ENCODE peak calls at places on chromosome X, in six cellular contexts. B, V, X, P, Y and O are unnamed samples.

GRCh38 chrX:105315301-105315700 is 94.8 kb upstream of the TEX13A start:
- DNase-seq in B (no peak), V (no peak), X (no peak), P (peak; percentile 64), Y (no peak), O (no peak)

GRCh38 chrX:123087326-123087725 is 96.8 kb upstream of the GRIA3 start:
- DNase-seq in B (no peak), V (no peak), X (no peak), P (no peak), Y (no peak), O (no peak)

GRCh38 chrX:103187953-103188475 is 26.9 kb upstream of the BEX4 start:
- DNase-seq in B (no peak), V (no peak), X (no peak), P (no peak), Y (no peak), O (no peak)

GRCh38 chrX:23503835-23504539 is 163.3 kb upstream of the PRDX4 start:
- DNase-seq in B (peak; percentile 68), V (peak; percentile 30), X (no peak), P (peak; percentile 73), Y (no peak), O (no peak)

GRCh38 chrX:39642071-39642470 is 455.7 kb downstream of the BCOR start:
- DNase-seq in B (peak; percentile 20), V (no peak), X (no peak), P (peak; percentile 1), Y (no peak), O (no peak)

GRCh38 chrX:46575991-46576392 is 2.4 kb downstream of the CHST7 start:
- DNase-seq in B (peak; percentile 36), V (no peak), X (no peak), P (peak; percentile 70), Y (no peak), O (no peak)

GRCh38 chrX:112644713-112645112 is 35.0 kb downstream of the LHFPL1 start:
- DNase-seq in B (no peak), V (no peak), X (no peak), P (no peak), Y (no peak), O (no peak)

GRCh38 chrX:120739300-120739699 is 109.4 kb upstream of the C1GALT1C1 start:
- DNase-seq in B (no peak), V (no peak), X (no peak), P (no peak), Y (no peak), O (no peak)

DNA sequence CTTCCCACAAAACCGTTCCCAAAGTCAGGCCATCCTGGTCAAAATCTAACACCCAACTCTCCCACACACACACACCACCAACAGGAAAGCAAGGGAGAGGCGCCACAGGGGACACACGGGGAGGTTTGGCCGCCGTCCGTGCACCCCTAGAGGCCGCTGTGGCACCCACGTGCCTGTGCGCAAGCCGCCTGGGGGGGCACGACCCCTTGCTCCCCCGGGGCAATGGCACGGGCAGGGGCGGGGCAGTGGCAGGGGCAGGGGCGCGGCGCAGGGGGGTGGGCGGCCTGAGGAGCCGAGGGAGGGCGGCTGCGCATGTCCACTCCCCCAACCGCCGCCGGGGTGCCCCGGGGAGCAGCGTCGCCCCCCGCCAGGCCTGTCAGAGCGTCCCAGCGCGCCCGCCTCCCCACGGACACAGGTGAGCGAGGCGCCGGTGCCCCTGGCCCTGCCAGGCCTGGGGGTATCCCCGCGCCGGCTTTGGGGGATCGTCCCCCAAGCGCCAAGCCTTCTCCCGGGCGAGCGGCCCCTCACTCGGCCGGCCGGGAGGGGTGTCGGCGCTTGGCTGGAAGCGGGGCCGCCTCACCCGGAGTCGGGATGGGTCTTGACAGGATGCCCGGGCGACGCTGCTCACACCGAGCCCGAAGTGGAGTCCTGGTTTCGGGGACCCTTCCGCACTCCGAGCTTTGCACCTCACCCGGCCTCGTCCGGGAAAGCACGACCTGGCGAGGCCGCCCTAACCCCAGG is at the start of gene ERAS:
- DNase-seq in B (no peak), V (no peak), X (no peak), P (no peak), Y (no peak), O (no peak)
- TF ChIP-seq CTCF in B (no peak), V (no peak), X (peak; percentile 14), P (no peak), Y (no peak), O (no peak)

GRCh38 chrX:8364369-8365141 is 100.1 kb upstream of the VCX3B start:
- DNase-seq in B (peak; percentile 13), V (no peak), X (peak; percentile 9), P (no peak), Y (no peak), O (no peak)
- TF ChIP-seq CTCF in B (peak; percentile 59), V (peak; percentile 65), X (peak; percentile 74), P (no peak), Y (no peak), O (peak; percentile 38)

DNA sequence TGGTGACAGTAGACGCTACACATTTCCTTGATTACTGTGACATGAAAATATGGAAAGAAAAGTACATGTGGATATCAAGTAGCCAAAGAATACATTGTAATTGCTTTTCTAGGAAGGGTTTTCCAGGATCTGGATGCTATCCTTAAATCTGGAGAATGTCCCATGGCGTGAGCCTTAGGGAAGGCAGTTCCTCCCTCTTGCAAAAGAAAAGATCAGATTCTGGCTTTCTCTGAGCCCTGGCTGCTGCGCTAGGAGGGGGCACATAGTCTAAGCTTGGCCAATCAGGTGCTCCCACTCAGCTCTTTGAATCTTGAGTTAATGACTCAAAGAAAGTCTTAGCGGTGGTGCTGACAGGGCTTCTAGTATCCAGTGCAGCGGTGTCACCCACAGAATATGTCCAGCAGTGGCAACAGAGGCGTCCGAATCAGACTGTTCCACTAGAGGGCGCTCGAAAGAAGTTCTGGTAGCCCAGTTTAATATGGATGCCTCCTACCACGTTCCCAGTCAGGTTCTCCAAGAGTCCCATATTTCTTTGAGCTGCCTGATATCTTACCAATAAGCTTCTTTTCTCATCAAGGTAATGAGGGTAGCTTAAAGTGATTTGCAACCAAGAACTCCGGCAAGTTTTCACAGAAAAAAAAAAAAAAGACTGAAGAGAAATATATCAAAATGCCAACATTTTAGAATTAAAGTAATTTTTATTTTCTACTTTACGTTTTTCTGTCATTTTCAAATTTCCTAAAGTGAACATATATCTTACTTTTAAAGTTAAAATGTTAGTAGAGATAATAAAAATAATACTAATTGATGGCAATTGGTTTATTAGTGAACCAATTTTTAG is 213.4 kb upstream of the S100G start:
- DNase-seq in B (peak; percentile 58), V (peak; percentile 64), X (peak; percentile 5), P (peak; percentile 75), Y (peak; percentile 28), O (peak; percentile 89)
- TF ChIP-seq CTCF in B (peak; percentile 68), V (peak; percentile 81), X (peak; percentile 67), P (peak; percentile 57), Y (peak; percentile 60), O (peak; percentile 85)

GRCh38 chrX:153571159-153571908 is 27.6 kb downstream of the CCNQ start:
- DNase-seq in B (no peak), V (no peak), X (no peak), P (no peak), Y (no peak), O (no peak)

GRCh38 chrX:153569475-153569874 is 29.5 kb downstream of the CCNQ start:
- DNase-seq in B (no peak), V (no peak), X (no peak), P (no peak), Y (no peak), O (no peak)

GRCh38 chrX:153565996-153566580 is 32.9 kb downstream of the CCNQ start:
- DNase-seq in B (no peak), V (no peak), X (no peak), P (no peak), Y (no peak), O (no peak)

GRCh38 chrX:153572601-153573000 is 26.3 kb downstream of the CCNQ start:
- DNase-seq in B (no peak), V (no peak), X (no peak), P (no peak), Y (no peak), O (no peak)

DNA sequence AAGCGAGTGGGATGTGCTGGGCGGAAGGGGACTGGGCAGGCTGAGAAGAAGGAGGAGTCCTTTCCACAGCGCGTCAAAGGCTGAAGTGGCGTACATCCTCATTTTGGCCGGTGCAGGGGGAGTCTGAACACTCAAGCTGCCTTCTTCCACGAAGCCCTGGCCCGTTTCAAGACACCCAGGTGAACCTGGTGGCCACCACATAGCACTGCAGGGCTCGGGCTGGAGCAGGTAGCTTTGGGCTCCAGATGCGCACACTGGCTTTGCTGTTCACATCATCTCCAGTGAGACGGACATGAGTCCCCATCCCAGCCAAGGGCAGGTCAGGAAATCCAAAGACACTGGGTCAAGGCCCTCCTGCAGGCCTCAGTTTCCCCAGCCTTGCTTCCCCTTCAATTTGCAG is 30.3 kb downstream of the CCNQ start:
- DNase-seq in B (no peak), V (no peak), X (no peak), P (no peak), Y (no peak), O (no peak)
- TF ChIP-seq CTCF in B (no peak), V (peak; percentile 27), X (peak; percentile 43), P (no peak), Y (no peak), O (no peak)

GRCh38 chrX:31349515-31349914 is 277.7 kb upstream of the FTHL17 start:
- DNase-seq in B (no peak), V (no peak), X (no peak), P (no peak), Y (no peak), O (no peak)

GRCh38 chrX:31350808-31351074 is 278.9 kb upstream of the FTHL17 start:
- DNase-seq in B (no peak), V (no peak), X (no peak), P (no peak), Y (no peak), O (no peak)

GRCh38 chrX:31356501-31357263 is 284.8 kb upstream of the FTHL17 start:
- DNase-seq in B (no peak), V (no peak), X (no peak), P (no peak), Y (no peak), O (no peak)

GRCh38 chrX:31353095-31353494 is 281.3 kb upstream of the FTHL17 start:
- DNase-seq in B (no peak), V (no peak), X (no peak), P (peak; percentile 17), Y (no peak), O (no peak)

GRCh38 chrX:31355206-31355955 is 283.5 kb upstream of the FTHL17 start:
- DNase-seq in B (no peak), V (no peak), X (no peak), P (no peak), Y (no peak), O (no peak)
- TF ChIP-seq CTCF in B (no peak), V (no peak), X (no peak), P (no peak), Y (no peak), O (no peak)

GRCh38 chrX:13734278-13735172 is at the start of the genes OFD1 and TRAPPC2:
- DNase-seq in B (peak; percentile 86), V (peak; percentile 68), X (peak; percentile 82), P (peak; percentile 95), Y (peak; percentile 80), O (peak; percentile 95)
- TF ChIP-seq CTCF in B (no peak), V (peak; percentile 11), X (no peak), P (no peak), Y (no peak), O (no peak)

DNA sequence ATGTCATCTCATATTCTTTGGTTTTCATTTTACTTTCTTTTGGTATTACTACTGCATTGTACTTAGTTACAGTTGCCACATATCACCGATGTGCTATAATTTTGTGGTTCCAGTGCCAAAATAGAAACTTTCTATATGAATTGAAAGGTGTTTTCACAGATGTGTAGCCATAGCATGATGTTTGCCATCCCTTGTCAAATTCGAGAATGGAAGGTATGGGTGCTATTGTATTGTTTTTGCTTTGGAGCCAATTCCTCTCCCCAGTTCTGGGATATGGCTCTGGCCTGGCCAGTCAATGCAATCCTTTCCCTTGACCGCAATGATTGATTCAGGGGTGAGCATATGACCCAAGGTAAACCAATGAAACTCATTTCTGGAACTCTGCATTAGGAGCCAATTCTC is 86.2 kb upstream of the RPS6KA3 start:
- DNase-seq in B (no peak), V (no peak), X (no peak), P (no peak), Y (no peak), O (no peak)
- TF ChIP-seq CTCF in B (no peak), V (no peak), X (no peak), P (no peak), Y (no peak), O (no peak)